ENCODE peak calls at places on chromosomes 3 and 15, in seven cellular contexts. One of them, this sample, is unnamed.
A peak's percentile ranks its signal among the peaks of the same experiment; 100 is the strongest.

GRCh38 chr3:81744366-81744765 is 17.1 kb downstream of the GBE1 start:
- DNase-seq in heart left ventricle: peak; percentile 29
- DNase-seq in BE2C: peak; percentile 10
- DNase-seq in neural progenitor cell: no peak
- DNase-seq in astrocyte: peak; percentile 97
- DNase-seq in IMR-90: peak; percentile 95
- DNase-seq in breast epithelium: no peak
- DNase-seq in this sample: no peak

GRCh38 chr3:76765526-76765925 is 274.4 kb upstream of the ROBO2 start:
- DNase-seq in heart left ventricle: no peak
- DNase-seq in neural progenitor cell: no peak
- DNase-seq in IMR-90: no peak
- DNase-seq in BE2C: no peak
- DNase-seq in astrocyte: no peak
- DNase-seq in breast epithelium: no peak
- DNase-seq in this sample: no peak

GRCh38 chr3:191094057-191094456 is 105.0 kb upstream of the OSTN start:
- DNase-seq in astrocyte: peak; percentile 63
- DNase-seq in BE2C: no peak
- DNase-seq in heart left ventricle: no peak
- DNase-seq in neural progenitor cell: no peak
- DNase-seq in IMR-90: peak; percentile 89
- DNase-seq in breast epithelium: no peak
- DNase-seq in this sample: no peak

GRCh38 chr3:153373571-153373970 is 211.5 kb downstream of the RAP2B start:
- DNase-seq in BE2C: no peak
- DNase-seq in neural progenitor cell: no peak
- DNase-seq in breast epithelium: no peak
- DNase-seq in astrocyte: no peak
- DNase-seq in IMR-90: peak; percentile 17
- DNase-seq in heart left ventricle: peak; percentile 9
- DNase-seq in this sample: no peak

GRCh38 chr15:38531509-38531908 is 33.1 kb downstream of the RASGRP1 start:
- DNase-seq in neural progenitor cell: no peak
- DNase-seq in BE2C: no peak
- DNase-seq in breast epithelium: no peak
- DNase-seq in heart left ventricle: no peak
- DNase-seq in IMR-90: peak; percentile 47
- DNase-seq in astrocyte: peak; percentile 73
- DNase-seq in this sample: no peak

GRCh38 chr3:194259982-194260856 is 90.9 kb downstream of the CPN2 start:
- DNase-seq in heart left ventricle: no peak
- DNase-seq in BE2C: no peak
- DNase-seq in astrocyte: peak; percentile 70
- DNase-seq in neural progenitor cell: no peak
- DNase-seq in IMR-90: peak; percentile 52
- DNase-seq in breast epithelium: no peak
- DNase-seq in this sample: no peak

GRCh38 chr15:69160976-69161877 is 792 bp downstream of the GLCE start:
- DNase-seq in neural progenitor cell: peak; percentile 65
- DNase-seq in astrocyte: no peak
- DNase-seq in BE2C: peak; percentile 57
- DNase-seq in IMR-90: peak; percentile 16
- DNase-seq in breast epithelium: no peak
- DNase-seq in heart left ventricle: peak; percentile 43
- DNase-seq in this sample: peak; percentile 45

GRCh38 chr15:40511472-40512133 is 40.8 kb downstream of the CHST14 start:
- DNase-seq in breast epithelium: peak; percentile 84
- DNase-seq in neural progenitor cell: peak; percentile 73
- DNase-seq in astrocyte: no peak
- DNase-seq in BE2C: peak; percentile 70
- DNase-seq in heart left ventricle: peak; percentile 75
- DNase-seq in IMR-90: no peak
- DNase-seq in this sample: peak; percentile 73

GRCh38 chr3:12993022-12993622 is 80.1 kb downstream of the IQSEC1 start:
- DNase-seq in astrocyte: no peak
- DNase-seq in IMR-90: peak; percentile 11
- DNase-seq in breast epithelium: no peak
- DNase-seq in neural progenitor cell: peak; percentile 91
- DNase-seq in BE2C: no peak
- DNase-seq in heart left ventricle: peak; percentile 47
- DNase-seq in this sample: no peak

GRCh38 chr3:21783834-21784233 is 32.8 kb upstream of the ZNF385D start:
- DNase-seq in neural progenitor cell: no peak
- DNase-seq in breast epithelium: no peak
- DNase-seq in astrocyte: no peak
- DNase-seq in BE2C: no peak
- DNase-seq in IMR-90: no peak
- DNase-seq in heart left ventricle: no peak
- DNase-seq in this sample: no peak

GRCh38 chr3:171566803-171567422 is 106.7 kb upstream of the TNIK start:
- DNase-seq in astrocyte: peak; percentile 12
- DNase-seq in neural progenitor cell: peak; percentile 69
- DNase-seq in BE2C: no peak
- DNase-seq in heart left ventricle: no peak
- DNase-seq in IMR-90: peak; percentile 46
- DNase-seq in breast epithelium: no peak
- DNase-seq in this sample: peak; percentile 65

GRCh38 chr3:76024640-76025039 is 239.3 kb upstream of the ZNF717 start:
- DNase-seq in breast epithelium: no peak
- DNase-seq in heart left ventricle: no peak
- DNase-seq in IMR-90: peak; percentile 59
- DNase-seq in BE2C: no peak
- DNase-seq in neural progenitor cell: peak; percentile 36
- DNase-seq in astrocyte: peak; percentile 16
- DNase-seq in this sample: peak; percentile 13

GRCh38 chr3:58005662-58006061 is 2.6 kb upstream of the FLNB start:
- DNase-seq in neural progenitor cell: no peak
- DNase-seq in IMR-90: peak; percentile 76
- DNase-seq in breast epithelium: no peak
- DNase-seq in BE2C: no peak
- DNase-seq in heart left ventricle: no peak
- DNase-seq in astrocyte: peak; percentile 69
- DNase-seq in this sample: no peak

GRCh38 chr3:55243686-55244085 is 243.4 kb downstream of the WNT5A start:
- DNase-seq in breast epithelium: no peak
- DNase-seq in neural progenitor cell: peak; percentile 28
- DNase-seq in heart left ventricle: no peak
- DNase-seq in BE2C: no peak
- DNase-seq in astrocyte: no peak
- DNase-seq in IMR-90: no peak
- DNase-seq in this sample: no peak

GRCh38 chr3:71057526-71057894 is 526.0 kb downstream of the FOXP1 start:
- DNase-seq in BE2C: no peak
- DNase-seq in astrocyte: no peak
- DNase-seq in breast epithelium: no peak
- DNase-seq in heart left ventricle: no peak
- DNase-seq in neural progenitor cell: no peak
- DNase-seq in IMR-90: peak; percentile 50
- DNase-seq in this sample: peak; percentile 58

GRCh38 chr15:51731549-51732267 is 5.7 kb downstream of the LYSMD2 start:
- DNase-seq in heart left ventricle: peak; percentile 60
- DNase-seq in BE2C: no peak
- DNase-seq in breast epithelium: no peak
- DNase-seq in IMR-90: peak; percentile 85
- DNase-seq in astrocyte: peak; percentile 37
- DNase-seq in neural progenitor cell: no peak
- DNase-seq in this sample: peak; percentile 82

GRCh38 chr3:98574157-98574556 is 19.3 kb downstream of the CPOX start:
- DNase-seq in BE2C: no peak
- DNase-seq in heart left ventricle: no peak
- DNase-seq in IMR-90: no peak
- DNase-seq in neural progenitor cell: no peak
- DNase-seq in astrocyte: no peak
- DNase-seq in breast epithelium: no peak
- DNase-seq in this sample: no peak

GRCh38 chr3:172595648-172596393 is 72.6 kb upstream of the TNFSF10 start:
- DNase-seq in breast epithelium: no peak
- DNase-seq in heart left ventricle: peak; percentile 48
- DNase-seq in neural progenitor cell: peak; percentile 60
- DNase-seq in IMR-90: peak; percentile 40
- DNase-seq in BE2C: no peak
- DNase-seq in astrocyte: peak; percentile 23
- DNase-seq in this sample: peak; percentile 85

GRCh38 chr3:126858887-126859286 is 124.0 kb upstream of the PLXNA1 start:
- DNase-seq in IMR-90: peak; percentile 97
- DNase-seq in BE2C: no peak
- DNase-seq in breast epithelium: no peak
- DNase-seq in neural progenitor cell: no peak
- DNase-seq in astrocyte: peak; percentile 93
- DNase-seq in heart left ventricle: no peak
- DNase-seq in this sample: no peak

GRCh38 chr15:93617443-93617842 is 528.4 kb upstream of the RGMA start:
- DNase-seq in neural progenitor cell: no peak
- DNase-seq in BE2C: peak; percentile 19
- DNase-seq in IMR-90: no peak
- DNase-seq in heart left ventricle: no peak
- DNase-seq in breast epithelium: no peak
- DNase-seq in astrocyte: no peak
- DNase-seq in this sample: no peak

GRCh38 chr3:190249414-190249813 is 72.8 kb downstream of the CLDN1 start:
- DNase-seq in breast epithelium: no peak
- DNase-seq in neural progenitor cell: no peak
- DNase-seq in astrocyte: no peak
- DNase-seq in heart left ventricle: no peak
- DNase-seq in IMR-90: no peak
- DNase-seq in BE2C: no peak
- DNase-seq in this sample: no peak

GRCh38 chr3:100402150-100402706 is 889 bp downstream of the LNP1 start:
- DNase-seq in IMR-90: peak; percentile 56
- DNase-seq in breast epithelium: no peak
- DNase-seq in heart left ventricle: no peak
- DNase-seq in BE2C: no peak
- DNase-seq in neural progenitor cell: no peak
- DNase-seq in astrocyte: peak; percentile 63
- DNase-seq in this sample: no peak

GRCh38 chr3:72418856-72419255 is 429.4 kb downstream of the SHQ1 start:
- DNase-seq in breast epithelium: no peak
- DNase-seq in neural progenitor cell: no peak
- DNase-seq in BE2C: no peak
- DNase-seq in astrocyte: no peak
- DNase-seq in IMR-90: no peak
- DNase-seq in heart left ventricle: no peak
- DNase-seq in this sample: no peak

DNA sequence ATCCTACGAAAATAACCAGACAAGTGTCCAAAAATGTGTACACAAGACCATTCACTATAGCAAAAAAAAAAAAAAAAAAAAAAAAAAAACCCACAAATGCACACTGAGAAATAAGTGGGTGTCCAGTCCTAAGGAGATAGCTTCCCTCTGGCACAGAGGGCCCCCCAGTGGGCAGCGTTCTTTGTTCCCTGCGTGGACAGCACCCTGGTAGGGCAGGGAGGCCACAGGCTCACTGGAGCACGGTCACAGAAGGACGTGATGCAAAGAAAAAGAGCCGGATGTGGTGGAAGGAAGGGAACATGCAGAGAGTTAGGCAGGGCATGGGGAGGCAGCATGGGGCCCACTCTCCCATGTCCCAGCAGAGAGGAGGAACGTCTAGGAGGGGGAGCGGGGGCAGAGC is 210.7 kb upstream of the NSMCE3 start:
- DNase-seq in heart left ventricle: no peak
- DNase-seq in neural progenitor cell: no peak
- DNase-seq in breast epithelium: no peak
- DNase-seq in astrocyte: no peak
- DNase-seq in BE2C: no peak
- DNase-seq in IMR-90: no peak
- DNase-seq in this sample: no peak
- H3K36me3 ChIP-seq in heart left ventricle: no peaks in the 10 kb centered on the region
- H3K36me3 ChIP-seq in neural progenitor cell: no peaks in the 10 kb centered on the region
- H3K36me3 ChIP-seq in breast epithelium: no peaks in the 10 kb centered on the region
- H3K36me3 ChIP-seq in astrocyte: no peaks in the 10 kb centered on the region
- H3K36me3 ChIP-seq in BE2C: no peaks in the 10 kb centered on the region
- H3K36me3 ChIP-seq in IMR-90: no peaks in the 10 kb centered on the region
- H3K36me3 ChIP-seq in this sample: no peaks in the 10 kb centered on the region

GRCh38 chr15:63051701-63052066 is 9.1 kb downstream of the TPM1 start:
- DNase-seq in astrocyte: no peak
- DNase-seq in heart left ventricle: no peak
- DNase-seq in IMR-90: no peak
- DNase-seq in BE2C: no peak
- DNase-seq in breast epithelium: no peak
- DNase-seq in neural progenitor cell: no peak
- DNase-seq in this sample: no peak

GRCh38 chr15:63050737-63051700 is 8.5 kb downstream of the TPM1 start:
- DNase-seq in astrocyte: peak; percentile 81
- DNase-seq in IMR-90: peak; percentile 88
- DNase-seq in breast epithelium: no peak
- DNase-seq in neural progenitor cell: no peak
- DNase-seq in BE2C: peak; percentile 38
- DNase-seq in heart left ventricle: no peak
- DNase-seq in this sample: peak; percentile 92

GRCh38 chr15:63052961-63053698 is 10.6 kb downstream of the TPM1 start:
- DNase-seq in astrocyte: no peak
- DNase-seq in breast epithelium: peak; percentile 70
- DNase-seq in BE2C: peak; percentile 66
- DNase-seq in neural progenitor cell: peak; percentile 53
- DNase-seq in heart left ventricle: peak; percentile 75
- DNase-seq in IMR-90: no peak
- DNase-seq in this sample: peak; percentile 74

GRCh38 chr15:63054281-63054683 is 11.7 kb downstream of the TPM1 start:
- DNase-seq in astrocyte: no peak
- DNase-seq in IMR-90: no peak
- DNase-seq in BE2C: no peak
- DNase-seq in heart left ventricle: no peak
- DNase-seq in breast epithelium: no peak
- DNase-seq in neural progenitor cell: no peak
- DNase-seq in this sample: peak; percentile 63

GRCh38 chr15:63052128-63052826 is 9.7 kb downstream of the TPM1 start:
- DNase-seq in IMR-90: no peak
- DNase-seq in heart left ventricle: no peak
- DNase-seq in astrocyte: no peak
- DNase-seq in neural progenitor cell: no peak
- DNase-seq in breast epithelium: no peak
- DNase-seq in BE2C: no peak
- DNase-seq in this sample: no peak
- H3K36me3 ChIP-seq in IMR-90: peaks cover 34% of the 10 kb centered on the region
- H3K36me3 ChIP-seq in heart left ventricle: peaks cover 69% of the 10 kb centered on the region
- H3K36me3 ChIP-seq in astrocyte: peaks cover 74% of the 10 kb centered on the region
- H3K36me3 ChIP-seq in neural progenitor cell: peaks cover 17% of the 10 kb centered on the region
- H3K36me3 ChIP-seq in breast epithelium: no peaks in the 10 kb centered on the region
- H3K36me3 ChIP-seq in BE2C: peaks cover 16% of the 10 kb centered on the region
- H3K36me3 ChIP-seq in this sample: no peaks in the 10 kb centered on the region

DNA sequence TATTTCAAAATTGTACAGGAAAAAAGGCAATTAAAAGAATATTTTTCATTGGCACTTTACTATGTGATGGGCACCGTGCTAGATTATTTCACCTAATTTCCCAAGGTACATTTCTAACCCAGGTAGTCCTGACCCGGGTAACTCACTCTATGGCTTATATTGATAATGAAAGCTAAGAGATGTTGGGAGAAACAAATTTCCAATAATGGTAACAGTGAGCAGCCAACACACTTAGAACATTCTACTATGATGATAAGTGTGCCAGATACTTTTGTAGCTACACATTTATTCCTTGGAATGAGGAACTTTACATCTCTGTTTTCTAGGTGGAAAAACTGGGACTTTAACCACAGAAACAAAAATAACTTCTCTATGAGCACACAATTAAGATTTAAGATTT is 7.5 kb downstream of the CCNL1 start:
- DNase-seq in IMR-90: no peak
- DNase-seq in breast epithelium: no peak
- DNase-seq in heart left ventricle: no peak
- DNase-seq in astrocyte: no peak
- DNase-seq in BE2C: no peak
- DNase-seq in neural progenitor cell: no peak
- DNase-seq in this sample: no peak
- H3K36me3 ChIP-seq in IMR-90: peaks cover 54% of the 10 kb centered on the region
- H3K36me3 ChIP-seq in breast epithelium: peaks cover 30% of the 10 kb centered on the region
- H3K36me3 ChIP-seq in heart left ventricle: peaks cover 100% of the 10 kb centered on the region
- H3K36me3 ChIP-seq in astrocyte: peaks cover 97% of the 10 kb centered on the region
- H3K36me3 ChIP-seq in BE2C: peaks cover 100% of the 10 kb centered on the region
- H3K36me3 ChIP-seq in neural progenitor cell: peaks cover 99% of the 10 kb centered on the region
- H3K36me3 ChIP-seq in this sample: peaks cover 25% of the 10 kb centered on the region

GRCh38 chr3:105274958-105275357 is 91.8 kb upstream of the ALCAM start:
- DNase-seq in heart left ventricle: no peak
- DNase-seq in IMR-90: peak; percentile 49
- DNase-seq in neural progenitor cell: no peak
- DNase-seq in breast epithelium: no peak
- DNase-seq in BE2C: no peak
- DNase-seq in astrocyte: peak; percentile 52
- DNase-seq in this sample: no peak
- H3K36me3 ChIP-seq in heart left ventricle: no peaks in the 10 kb centered on the region
- H3K36me3 ChIP-seq in IMR-90: no peaks in the 10 kb centered on the region
- H3K36me3 ChIP-seq in neural progenitor cell: no peaks in the 10 kb centered on the region
- H3K36me3 ChIP-seq in breast epithelium: no peaks in the 10 kb centered on the region
- H3K36me3 ChIP-seq in BE2C: no peaks in the 10 kb centered on the region
- H3K36me3 ChIP-seq in astrocyte: no peaks in the 10 kb centered on the region
- H3K36me3 ChIP-seq in this sample: no peaks in the 10 kb centered on the region